ENCODE peak calls at places on chromosomes 3 and 15, in four cellular contexts. One of them, this sample, is unnamed.

GRCh38 chr3:178602864-178603263 is 66.6 kb downstream of the KCNMB2 start:
- DNase-seq in HEK293T: no peak
- DNase-seq in K562: no peak
- DNase-seq in HepG2: no peak
- DNase-seq in this sample: no peak

GRCh38 chr3:46466273-46466672 is 1.6 kb upstream of the LTF start:
- DNase-seq in HEK293T: no peak
- DNase-seq in K562: no peak
- DNase-seq in HepG2: no peak
- DNase-seq in this sample: no peak

GRCh38 chr15:60392601-60392985 is 5.2 kb downstream of the ANXA2 start:
- DNase-seq in HEK293T: no peak
- DNase-seq in K562: no peak
- DNase-seq in HepG2: peak; percentile 77
- DNase-seq in this sample: no peak

GRCh38 chr3:158085358-158085757 is 20.9 kb downstream of the SHOX2 start:
- DNase-seq in HEK293T: no peak
- DNase-seq in K562: no peak
- DNase-seq in HepG2: no peak
- DNase-seq in this sample: no peak

GRCh38 chr3:33047842-33048834 is 48.8 kb downstream of the GLB1 start:
- DNase-seq in HEK293T: no peak
- DNase-seq in K562: no peak
- DNase-seq in HepG2: no peak
- DNase-seq in this sample: no peak

GRCh38 chr3:86702381-86702958 is 288.5 kb downstream of the VGLL3 start:
- DNase-seq in HEK293T: peak; percentile 8
- DNase-seq in K562: no peak
- DNase-seq in HepG2: no peak
- DNase-seq in this sample: no peak

GRCh38 chr15:60073441-60073840 is 69.3 kb downstream of the FOXB1 start:
- DNase-seq in HEK293T: no peak
- DNase-seq in K562: no peak
- DNase-seq in HepG2: no peak
- DNase-seq in this sample: no peak

GRCh38 chr3:23701711-23702110 is 104.0 kb upstream of the UBE2E1 start:
- DNase-seq in HEK293T: no peak
- DNase-seq in K562: no peak
- DNase-seq in HepG2: no peak
- DNase-seq in this sample: no peak

GRCh38 chr15:84685304-84685703 is 27.3 kb upstream of the NMB start:
- DNase-seq in HEK293T: no peak
- DNase-seq in K562: no peak
- DNase-seq in HepG2: no peak
- DNase-seq in this sample: no peak

GRCh38 chr3:129424185-129424841 is 4.1 kb downstream of the EFCAB12 start:
- DNase-seq in HEK293T: no peak
- DNase-seq in K562: no peak
- DNase-seq in HepG2: peak; percentile 54
- DNase-seq in this sample: no peak

GRCh38 chr15:40092416-40093223 is 16.1 kb downstream of the BMF start:
- DNase-seq in HEK293T: no peak
- DNase-seq in K562: no peak
- DNase-seq in HepG2: peak; percentile 84
- DNase-seq in this sample: no peak

GRCh38 chr15:80984856-80985255 is 4.8 kb downstream of the MESD start:
- DNase-seq in HEK293T: no peak
- DNase-seq in K562: no peak
- DNase-seq in HepG2: no peak
- DNase-seq in this sample: no peak

GRCh38 chr3:98587654-98588532 is 5.5 kb downstream of the CPOX start:
- DNase-seq in HEK293T: no peak
- DNase-seq in K562: no peak
- DNase-seq in HepG2: no peak
- DNase-seq in this sample: no peak

GRCh38 chr3:172550347-172550943 is 27.2 kb upstream of the TNFSF10 start:
- DNase-seq in HEK293T: no peak
- DNase-seq in K562: peak; percentile 15
- DNase-seq in HepG2: no peak
- DNase-seq in this sample: no peak

GRCh38 chr3:74651239-74651638 is 36.8 kb upstream of the CNTN3 start:
- DNase-seq in HEK293T: no peak
- DNase-seq in K562: no peak
- DNase-seq in HepG2: no peak
- DNase-seq in this sample: no peak

GRCh38 chr15:74960995-74961588 is 4.5 kb upstream of the RPP25 start:
- DNase-seq in HEK293T: no peak
- DNase-seq in K562: no peak
- DNase-seq in HepG2: no peak
- DNase-seq in this sample: no peak

GRCh38 chr3:104947946-104948345 is 418.8 kb upstream of the ALCAM start:
- DNase-seq in HEK293T: no peak
- DNase-seq in K562: no peak
- DNase-seq in HepG2: no peak
- DNase-seq in this sample: no peak

GRCh38 chr3:104941785-104942184 is 424.9 kb upstream of the ALCAM start:
- DNase-seq in HEK293T: no peak
- DNase-seq in K562: no peak
- DNase-seq in HepG2: no peak
- DNase-seq in this sample: no peak

GRCh38 chr3:104939196-104939595 is 427.5 kb upstream of the ALCAM start:
- DNase-seq in HEK293T: no peak
- DNase-seq in K562: no peak
- DNase-seq in HepG2: no peak
- DNase-seq in this sample: no peak

GRCh38 chr3:104943931-104944330 is 422.8 kb upstream of the ALCAM start:
- DNase-seq in HEK293T: no peak
- DNase-seq in K562: no peak
- DNase-seq in HepG2: no peak
- DNase-seq in this sample: no peak
- TF ChIP-seq ELF4 in HEK293T: no peak
- TF ChIP-seq ELF4 in K562: no peak
- TF ChIP-seq ELF4 in HepG2: no peak
- TF ChIP-seq ELF4 in this sample: no peak

GRCh38 chr15:82845686-82846085 is 36.3 kb downstream of the WHAMM start:
- DNase-seq in HEK293T: no peak
- DNase-seq in K562: no peak
- DNase-seq in HepG2: no peak
- DNase-seq in this sample: no peak
- TF ChIP-seq ELF4 in HEK293T: no peak
- TF ChIP-seq ELF4 in K562: no peak
- TF ChIP-seq ELF4 in HepG2: no peak
- TF ChIP-seq ELF4 in this sample: no peak

GRCh38 chr15:39021341-39021740 is 456.7 kb upstream of the RASGRP1 start:
- DNase-seq in HEK293T: no peak
- DNase-seq in K562: no peak
- DNase-seq in HepG2: no peak
- DNase-seq in this sample: no peak

GRCh38 chr15:39016706-39017105 is 452.1 kb upstream of the RASGRP1 start:
- DNase-seq in HEK293T: no peak
- DNase-seq in K562: no peak
- DNase-seq in HepG2: no peak
- DNase-seq in this sample: no peak

GRCh38 chr15:39014682-39015081 is 450.1 kb upstream of the RASGRP1 start:
- DNase-seq in HEK293T: no peak
- DNase-seq in K562: no peak
- DNase-seq in HepG2: no peak
- DNase-seq in this sample: no peak

GRCh38 chr15:39022532-39023305 is 458.1 kb upstream of the RASGRP1 start:
- DNase-seq in HEK293T: no peak
- DNase-seq in K562: no peak
- DNase-seq in HepG2: no peak
- DNase-seq in this sample: no peak

GRCh38 chr15:39018966-39019365 is 454.4 kb upstream of the RASGRP1 start:
- DNase-seq in HEK293T: no peak
- DNase-seq in K562: no peak
- DNase-seq in HepG2: no peak
- DNase-seq in this sample: no peak
- TF ChIP-seq ELF4 in HEK293T: no peak
- TF ChIP-seq ELF4 in K562: no peak
- TF ChIP-seq ELF4 in HepG2: no peak
- TF ChIP-seq ELF4 in this sample: no peak

DNA sequence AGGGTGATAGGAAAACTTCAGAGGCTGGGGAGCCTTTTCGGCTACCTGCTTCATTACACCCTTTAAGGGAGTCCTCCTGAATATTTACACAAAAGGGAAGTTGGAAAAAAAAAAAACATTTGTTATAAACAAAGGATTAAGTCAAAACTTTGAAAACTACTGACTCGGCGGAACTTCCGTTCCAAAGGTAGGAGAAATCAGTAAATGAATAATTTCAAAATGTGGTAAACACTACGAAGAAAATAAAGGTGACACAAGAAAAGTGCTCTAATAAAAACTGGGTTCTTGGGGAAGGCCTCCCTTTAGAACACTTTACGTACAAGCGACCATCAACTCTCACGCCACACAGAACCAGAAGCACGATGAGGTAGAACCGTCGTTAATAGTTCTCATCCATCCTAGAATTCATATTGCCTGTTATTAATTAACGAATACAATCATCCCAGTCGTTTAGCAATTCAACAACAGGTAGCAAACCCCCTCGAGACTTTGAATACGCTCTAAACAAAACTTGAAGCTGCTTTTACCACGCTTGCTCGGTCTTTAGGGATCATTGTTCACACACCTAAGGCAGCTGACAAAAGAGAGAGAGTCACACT is 867 bp downstream of the SMARCC1 start:
- DNase-seq in HEK293T: no peak
- DNase-seq in K562: no peak
- DNase-seq in HepG2: peak; percentile 44
- DNase-seq in this sample: no peak
- TF ChIP-seq ELF4 in HEK293T: no peak
- TF ChIP-seq ELF4 in K562: no peak
- TF ChIP-seq ELF4 in HepG2: no peak
- TF ChIP-seq ELF4 in this sample: no peak

DNA sequence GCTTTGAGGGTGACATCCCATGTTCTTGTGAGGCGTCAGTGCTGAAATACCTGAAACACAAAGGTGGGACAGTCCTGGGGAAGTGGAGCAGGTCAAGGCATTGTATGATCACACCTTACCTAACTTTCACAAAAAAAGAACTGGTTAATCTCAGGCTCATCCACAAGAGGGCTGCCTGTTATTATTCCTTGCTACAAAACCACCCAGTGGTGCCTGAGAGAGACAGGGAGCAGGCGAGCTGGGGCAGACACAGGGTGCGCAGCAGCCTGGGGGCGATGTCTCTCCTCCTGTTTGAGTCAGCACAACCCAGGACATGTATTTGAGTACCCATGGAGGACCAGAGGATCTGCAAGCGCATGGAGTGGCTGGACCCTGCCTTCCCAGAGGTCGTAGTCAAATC is 316.8 kb upstream of the ATP10A start:
- DNase-seq in HEK293T: no peak
- DNase-seq in K562: no peak
- DNase-seq in HepG2: peak; percentile 4
- DNase-seq in this sample: peak; percentile 76
- TF ChIP-seq ELF4 in HEK293T: no peak
- TF ChIP-seq ELF4 in K562: no peak
- TF ChIP-seq ELF4 in HepG2: no peak
- TF ChIP-seq ELF4 in this sample: no peak

GRCh38 chr3:40118031-40118610 is 191.4 kb upstream of the EIF1B start:
- DNase-seq in HEK293T: no peak
- DNase-seq in K562: no peak
- DNase-seq in HepG2: no peak
- DNase-seq in this sample: no peak
- TF ChIP-seq ELF4 in HEK293T: no peak
- TF ChIP-seq ELF4 in K562: no peak
- TF ChIP-seq ELF4 in HepG2: no peak
- TF ChIP-seq ELF4 in this sample: no peak

This sample was measured in WTC11.